ENCODE peak calls at places on chromosome 17, in five cellular contexts. One of them, this sample, is unnamed.

GRCh38 chr17:45242015-45242414 is 19.9 kb downstream of the SPATA32 start:
- DNase-seq in NCI-H345: no peak
- DNase-seq in endothelial cell: no peak
- DNase-seq in body of pancreas: no peak
- DNase-seq in CD4-positive, alpha-beta T cell: no peak
- DNase-seq in this sample: no peak

GRCh38 chr17:8109669-8110455 is 8.5 kb downstream of the ALOXE3 start:
- DNase-seq in NCI-H345: peak
- DNase-seq in endothelial cell: peak
- DNase-seq in body of pancreas: peak
- DNase-seq in CD4-positive, alpha-beta T cell: peak
- DNase-seq in this sample: peak

GRCh38 chr17:79841369-79842135 is 2.3 kb upstream of the CBX4 start:
- DNase-seq in NCI-H345: peak
- DNase-seq in endothelial cell: no peak
- DNase-seq in body of pancreas: no peak
- DNase-seq in CD4-positive, alpha-beta T cell: no peak
- DNase-seq in this sample: no peak

GRCh38 chr17:79132271-79133064 is 57.8 kb downstream of the ENGASE start:
- DNase-seq in NCI-H345: peak
- DNase-seq in endothelial cell: no peak
- DNase-seq in body of pancreas: no peak
- DNase-seq in CD4-positive, alpha-beta T cell: no peak
- DNase-seq in this sample: no peak

GRCh38 chr17:27526603-27527002 is 70.4 kb downstream of the KSR1 start:
- DNase-seq in NCI-H345: no peak
- DNase-seq in endothelial cell: peak
- DNase-seq in body of pancreas: peak
- DNase-seq in CD4-positive, alpha-beta T cell: peak
- DNase-seq in this sample: peak

GRCh38 chr17:76688165-76688622 is 22.6 kb downstream of the MXRA7 start:
- DNase-seq in NCI-H345: no peak
- DNase-seq in endothelial cell: no peak
- DNase-seq in body of pancreas: no peak
- DNase-seq in CD4-positive, alpha-beta T cell: no peak
- DNase-seq in this sample: peak

GRCh38 chr17:36918260-36918691 is 19.0 kb upstream of the LHX1 start:
- DNase-seq in NCI-H345: no peak
- DNase-seq in endothelial cell: no peak
- DNase-seq in body of pancreas: no peak
- DNase-seq in CD4-positive, alpha-beta T cell: no peak
- DNase-seq in this sample: no peak

GRCh38 chr17:74798239-74798707 is 22.1 kb upstream of the NAT9 start:
- DNase-seq in NCI-H345: no peak
- DNase-seq in endothelial cell: no peak
- DNase-seq in body of pancreas: no peak
- DNase-seq in CD4-positive, alpha-beta T cell: no peak
- DNase-seq in this sample: peak

GRCh38 chr17:2745317-2746037 is 4.0 kb downstream of the CCDC92B start:
- DNase-seq in NCI-H345: no peak
- DNase-seq in endothelial cell: no peak
- DNase-seq in body of pancreas: no peak
- DNase-seq in CD4-positive, alpha-beta T cell: no peak
- DNase-seq in this sample: no peak

GRCh38 chr17:17739388-17740066 is 58.3 kb downstream of the RAI1 start:
- DNase-seq in NCI-H345: no peak
- DNase-seq in endothelial cell: no peak
- DNase-seq in body of pancreas: no peak
- DNase-seq in CD4-positive, alpha-beta T cell: no peak
- DNase-seq in this sample: peak

GRCh38 chr17:41627316-41628072 is 3.1 kb upstream of the KRT17 start:
- DNase-seq in NCI-H345: no peak
- DNase-seq in endothelial cell: no peak
- DNase-seq in body of pancreas: no peak
- DNase-seq in CD4-positive, alpha-beta T cell: no peak
- DNase-seq in this sample: no peak

GRCh38 chr17:17088511-17089205 is 46.4 kb downstream of the MPRIP start:
- DNase-seq in NCI-H345: peak
- DNase-seq in endothelial cell: no peak
- DNase-seq in body of pancreas: no peak
- DNase-seq in CD4-positive, alpha-beta T cell: no peak
- DNase-seq in this sample: no peak

GRCh38 chr17:18226284-18226945 is 980 bp downstream of the LLGL1 start:
- DNase-seq in NCI-H345: no peak
- DNase-seq in endothelial cell: no peak
- DNase-seq in body of pancreas: no peak
- DNase-seq in CD4-positive, alpha-beta T cell: no peak
- DNase-seq in this sample: peak

GRCh38 chr17:876272-876671 is 94.1 kb downstream of the MRM3 start:
- DNase-seq in NCI-H345: no peak
- DNase-seq in endothelial cell: no peak
- DNase-seq in body of pancreas: no peak
- DNase-seq in CD4-positive, alpha-beta T cell: no peak
- DNase-seq in this sample: no peak

This sample was measured in AG08395.